ENCODE peak calls at places on chromosomes 5 and 9, in five cellular contexts. J, Z, X, O and U are unnamed samples. For H3K27me3 and H3K36me3, the result is how much of the 10 kb centered on the place peaks cover.

GRCh38 chr5:135239461-135240282 is 159.4 kb downstream of the MACROH2A1 start:
- DNase-seq in O (no peak), Z (peak), X (no peak), J (no peak), U (peak)

GRCh38 chr5:100950975-100951374 is 47.9 kb upstream of the ST8SIA4 start:
- DNase-seq in O (no peak), J (no peak), Z (no peak), X (no peak), U (no peak)

GRCh38 chr9:711761-712523 is 129.6 kb upstream of the DMRT1 start:
- DNase-seq in X (no peak), Z (no peak), O (no peak), J (no peak), U (no peak)

GRCh38 chr5:97550164-97550563 is 367.1 kb upstream of the RIOK2 start:
- DNase-seq in Z (no peak), J (no peak), O (no peak), X (peak), U (no peak)

GRCh38 chr9:99825158-99826046 is 3.7 kb downstream of the NR4A3 start:
- DNase-seq in O (no peak), X (no peak), Z (no peak), J (no peak), U (no peak)

GRCh38 chr5:146707316-146707715 is 171.2 kb downstream of the PPP2R2B start:
- DNase-seq in X (no peak), J (no peak), Z (no peak), O (no peak), U (no peak)

GRCh38 chr9:96327694-96328352 is 25.8 kb upstream of the HSD17B3 start:
- DNase-seq in Z (no peak), J (peak), O (no peak), X (peak), U (peak)

GRCh38 chr9:121966706-121967105 is 126.4 kb downstream of the TTLL11 start:
- DNase-seq in X (no peak), J (no peak), Z (no peak), O (no peak), U (no peak)

GRCh38 chr5:158286827-158287226 is 427.9 kb upstream of the CLINT1 start:
- DNase-seq in J (no peak), X (no peak), Z (no peak), O (no peak), U (no peak)

GRCh38 chr9:68523367-68523936 is 17.2 kb downstream of the TMEM252 start:
- DNase-seq in J (no peak), Z (no peak), O (no peak), X (no peak), U (no peak)

GRCh38 chr5:19125956-19126713 is 861.9 kb downstream of the CDH18 start:
- DNase-seq in Z (no peak), O (no peak), J (no peak), X (no peak), U (no peak)

GRCh38 chr5:163889369-163889768 is 383.9 kb downstream of the MAT2B start:
- DNase-seq in Z (no peak), O (no peak), J (no peak), X (no peak), U (no peak)

GRCh38 chr9:124559871-124560270 is 52.7 kb upstream of the NR5A1 start:
- DNase-seq in X (peak), J (no peak), Z (no peak), O (no peak), U (no peak)

GRCh38 chr5:169765597-169765996 is 128.5 kb downstream of the DOCK2 start:
- DNase-seq in J (no peak), X (no peak), Z (no peak), O (no peak), U (no peak)

GRCh38 chr5:18010053-18010452 is 375.8 kb downstream of the TAF11L14 start:
- DNase-seq in J (no peak), Z (no peak), O (no peak), X (no peak), U (no peak)

GRCh38 chr9:589723-590122 is 251.8 kb upstream of the DMRT1 start:
- DNase-seq in O (no peak), J (no peak), X (peak), Z (no peak), U (no peak)

GRCh38 chr9:98380065-98380681 is 124.7 kb upstream of the TBC1D2 start:
- DNase-seq in X (peak), Z (no peak), O (no peak), J (no peak), U (no peak)

GRCh38 chr5:82885657-82886389 is 191.4 kb downstream of the TMEM167A start:
- DNase-seq in X (peak), O (no peak), J (no peak), Z (no peak), U (no peak)

GRCh38 chr9:115142090-115142489 is 24.1 kb upstream of the TNC start:
- DNase-seq in O (no peak), Z (no peak), J (no peak), X (no peak), U (no peak)

GRCh38 chr5:54469655-54470054 is 14.2 kb downstream of the HSPB3 start:
- DNase-seq in Z (no peak), O (no peak), X (no peak), J (no peak), U (no peak)

GRCh38 chr5:36214434-36214833 is 27.3 kb downstream of the NADK2 start:
- DNase-seq in Z (no peak), X (no peak), O (no peak), J (no peak), U (no peak)

GRCh38 chr9:77839459-77840140 is 191.5 kb upstream of the GNA14 start:
- DNase-seq in X (peak), Z (no peak), J (no peak), O (no peak), U (no peak)

GRCh38 chr9:124660341-124660801 is 110.7 kb downstream of the NR6A1 start:
- DNase-seq in J (no peak), Z (no peak), O (no peak), X (peak), U (peak)

GRCh38 chr9:18360005-18360404 is 113.9 kb upstream of the ADAMTSL1 start:
- DNase-seq in Z (no peak), J (no peak), X (no peak), O (no peak), U (no peak)

GRCh38 chr5:158373623-158374375 is 514.9 kb upstream of the CLINT1 start:
- DNase-seq in Z (no peak), O (no peak), J (no peak), X (no peak), U (no peak)

GRCh38 chr5:154078305-154078704 is 39.5 kb downstream of the MFAP3 start:
- DNase-seq in Z (no peak), X (no peak), J (no peak), O (no peak), U (no peak)

GRCh38 chr9:83231039-83231438 is 168.1 kb upstream of the RASEF start:
- DNase-seq in J (no peak), Z (no peak), O (no peak), X (no peak), U (no peak)

GRCh38 chr9:135514342-135515082 is 6.7 kb upstream of the LCN1 start:
- DNase-seq in X (no peak), O (peak), J (no peak), Z (no peak), U (no peak)

GRCh38 chr5:174572591-174572990 is 151.8 kb upstream of the MSX2 start:
- DNase-seq in O (no peak), J (no peak), X (no peak), Z (no peak), U (no peak)

GRCh38 chr5:74326571-74327338 is 313.8 kb downstream of the ENC1 start:
- DNase-seq in Z (no peak), O (no peak), X (peak), J (peak), U (peak)

GRCh38 chr5:35736280-35736679 is 118.6 kb downstream of the SPEF2 start:
- DNase-seq in Z (no peak), J (no peak), X (no peak), O (no peak), U (no peak)

GRCh38 chr5:43006411-43007202 is 33.5 kb downstream of the ANXA2R start:
- DNase-seq in Z (no peak), J (no peak), X (no peak), O (no peak), U (no peak)

GRCh38 chr5:43008369-43009158 is 31.6 kb downstream of the ANXA2R start:
- DNase-seq in O (peak), Z (peak), J (peak), X (peak), U (peak)

GRCh38 chr5:43010956-43011355 is 29.2 kb downstream of the ANXA2R start:
- DNase-seq in X (no peak), O (no peak), Z (no peak), J (no peak), U (no peak)

GRCh38 chr5:43007911-43008368 is 32.2 kb downstream of the ANXA2R start:
- DNase-seq in Z (peak), O (peak), J (peak), X (peak), U (no peak)

DNA sequence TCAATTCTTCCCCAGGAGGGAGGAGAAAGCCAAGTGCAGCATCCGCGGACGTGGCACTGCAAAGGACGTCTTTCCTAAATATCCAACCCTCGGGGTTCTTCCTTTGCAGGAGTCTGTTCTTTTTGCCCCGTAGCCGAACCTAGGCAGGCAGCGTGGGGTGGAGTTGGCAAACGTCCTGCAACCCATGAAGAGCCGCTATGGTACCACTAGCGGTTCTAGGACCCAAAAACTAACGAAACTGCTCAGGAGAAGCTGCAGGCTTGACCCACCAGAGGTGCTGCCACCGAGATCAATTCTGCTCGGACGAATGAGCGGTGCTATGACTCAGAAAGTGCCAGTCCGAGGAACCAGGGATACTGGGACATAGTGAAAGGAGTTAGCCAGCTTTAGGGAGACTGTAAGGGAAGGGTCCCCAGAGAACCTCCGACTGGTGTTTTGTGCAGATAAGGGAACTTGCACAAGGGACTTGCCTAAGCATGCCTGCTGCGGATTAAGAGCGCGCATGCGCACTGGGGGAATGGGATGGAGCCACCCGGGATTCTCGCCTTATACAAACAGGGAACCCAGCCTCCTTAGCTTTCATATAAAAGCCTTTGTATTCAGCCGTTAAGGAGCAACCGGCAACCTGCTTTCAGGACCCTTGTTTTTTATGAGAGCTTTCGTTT is 32.7 kb downstream of the ANXA2R start:
- DNase-seq in Z (peak), X (peak), O (peak), J (peak), U (peak)
- H3K27me3 ChIP-seq in Z (under half), X (under half), O (under half), J (under half), U (under half)

GRCh38 chr5:38953426-38953825 is 107.6 kb downstream of the OSMR start:
- DNase-seq in Z (no peak), O (no peak), X (no peak), J (no peak), U (no peak)
- H3K36me3 ChIP-seq in Z (under half), O (half or more), X (half or more), J (half or more), U (under half)

GRCh38 chr9:92504881-92505280 is 22.6 kb upstream of the ASPN start:
- DNase-seq in O (no peak), X (no peak), J (no peak), Z (no peak), U (no peak)

GRCh38 chr9:92508018-92508417 is 25.7 kb upstream of the ASPN start:
- DNase-seq in O (no peak), X (no peak), Z (no peak), J (no peak), U (no peak)

GRCh38 chr9:92507496-92507895 is 25.2 kb upstream of the ASPN start:
- DNase-seq in J (no peak), Z (no peak), O (no peak), X (no peak), U (no peak)

GRCh38 chr9:92506184-92506857 is 24.0 kb upstream of the ASPN start:
- DNase-seq in X (peak), Z (peak), O (no peak), J (no peak), U (peak)

DNA sequence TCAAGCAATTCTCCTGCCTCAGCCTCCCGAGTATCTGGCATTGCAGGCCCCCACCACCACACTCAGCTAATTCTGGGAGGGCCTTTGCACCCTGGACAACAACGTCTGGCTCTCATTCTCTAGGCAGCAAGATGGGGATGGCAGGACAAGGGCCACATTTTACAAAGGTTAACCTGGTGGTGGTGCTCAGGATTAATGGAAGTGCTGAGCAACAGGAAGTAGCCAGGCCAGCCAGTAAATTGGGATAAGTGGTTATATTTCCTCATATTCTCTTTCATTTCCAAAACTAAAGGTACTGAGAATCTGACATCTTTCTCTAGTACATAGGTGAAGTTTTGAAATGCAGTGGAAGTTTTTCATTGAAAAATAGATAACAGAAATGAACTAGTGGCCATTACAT is 24.7 kb upstream of the ASPN start:
- DNase-seq in Z (no peak), O (no peak), J (no peak), X (no peak), U (no peak)
- H3K27me3 ChIP-seq in Z (under half), O (under half), J (under half), X (under half), U (under half)

GRCh38 chr9:120514599-120514854 is 65.4 kb downstream of the CDK5RAP2 start:
- DNase-seq in J (no peak), X (no peak), Z (no peak), O (no peak), U (no peak)

GRCh38 chr9:120510816-120511215 is 69.2 kb downstream of the CDK5RAP2 start:
- DNase-seq in X (no peak), Z (no peak), J (no peak), O (no peak), U (no peak)

GRCh38 chr9:120507936-120508510 is 71.9 kb downstream of the CDK5RAP2 start:
- DNase-seq in O (no peak), Z (no peak), J (no peak), X (no peak), U (no peak)

GRCh38 chr9:120513825-120514598 is 66.0 kb downstream of the CDK5RAP2 start:
- DNase-seq in O (no peak), J (no peak), Z (no peak), X (no peak), U (no peak)
- H3K36me3 ChIP-seq in O (under half), J (under half), Z (under half), X (under half), U (under half)

GRCh38 chr9:132744881-132745761 is 74.9 kb downstream of the GTF3C4 start:
- DNase-seq in O (no peak), X (no peak), Z (no peak), J (no peak), U (no peak)

GRCh38 chr9:132749316-132749715 is 79.1 kb downstream of the GTF3C4 start:
- DNase-seq in X (no peak), Z (no peak), J (no peak), O (no peak), U (no peak)

GRCh38 chr9:132743886-132744544 is 73.8 kb downstream of the GTF3C4 start:
- DNase-seq in O (no peak), X (no peak), J (no peak), Z (no peak), U (no peak)

GRCh38 chr9:132748450-132748849 is 78.2 kb downstream of the GTF3C4 start:
- DNase-seq in J (no peak), X (peak), Z (no peak), O (no peak), U (no peak)

GRCh38 chr9:132745911-132746709 is 75.8 kb downstream of the GTF3C4 start:
- DNase-seq in Z (no peak), X (no peak), O (no peak), J (no peak), U (no peak)
- H3K27me3 ChIP-seq in Z (under half), X (under half), O (under half), J (under half), U (under half)

GRCh38 chr9:128626181-128626580 is 30.5 kb downstream of the DYNC2I2 start:
- DNase-seq in O (no peak), X (no peak), Z (peak), J (no peak), U (no peak)

GRCh38 chr9:128627127-128627715 is 29.4 kb downstream of the DYNC2I2 start:
- DNase-seq in O (no peak), Z (no peak), J (no peak), X (no peak), U (no peak)

GRCh38 chr9:128624566-128624965 is 32.1 kb downstream of the DYNC2I2 start:
- DNase-seq in O (no peak), Z (no peak), J (no peak), X (no peak), U (no peak)

GRCh38 chr9:128627906-128628305 is 28.7 kb downstream of the DYNC2I2 start:
- DNase-seq in O (no peak), J (no peak), X (no peak), Z (peak), U (no peak)

GRCh38 chr9:128625391-128626145 is 31.1 kb downstream of the DYNC2I2 start:
- DNase-seq in Z (peak), J (no peak), X (no peak), O (no peak), U (no peak)
- H3K36me3 ChIP-seq in Z (under half), J (half or more), X (half or more), O (half or more), U (half or more)